ENCODE peak calls at places on chromosomes 6 and 20, in eight cellular contexts. F, I, S, C, R, X, U and K are unnamed samples.
A peak's percentile ranks its signal among the peaks of the same experiment; 100 is the strongest.

GRCh38 chr6:105851181-105851580 is 235.0 kb upstream of the PRDM1 start:
- DNase-seq in F (no peak), I (no peak), S (no peak), C (peak; percentile 24), R (no peak), X (no peak), U (no peak), K (no peak)

GRCh38 chr6:47722178-47722577 is 23.8 kb downstream of the ADGRF4 start:
- DNase-seq in F (no peak), I (no peak), S (no peak), C (no peak), R (no peak), X (no peak), U (no peak), K (peak; percentile 37)

GRCh38 chr20:50552979-50553378 is 42.8 kb downstream of the PTPN1 start:
- DNase-seq in F (no peak), I (no peak), S (no peak), C (no peak), R (no peak), X (no peak), U (no peak), K (no peak)

GRCh38 chr6:124430741-124431140 is 531.5 kb upstream of the RNF217 start:
- DNase-seq in F (no peak), I (no peak), S (no peak), C (no peak), R (no peak), X (no peak), U (no peak), K (no peak)

GRCh38 chr20:59749293-59749680 is 144.9 kb downstream of the PHACTR3 start:
- DNase-seq in F (no peak), I (peak; percentile 86), S (no peak), C (no peak), R (no peak), X (no peak), U (peak; percentile 68), K (no peak)

GRCh38 chr6:141541766-141542324 is 590.9 kb upstream of the GJE1 start:
- DNase-seq in F (no peak), I (peak; percentile 18), S (no peak), C (peak; percentile 49), R (no peak), X (no peak), U (no peak), K (no peak)

GRCh38 chr20:2300420-2300819 is 4.6 kb downstream of the TGM3 start:
- DNase-seq in F (no peak), I (no peak), S (no peak), C (no peak), R (no peak), X (no peak), U (no peak), K (no peak)

GRCh38 chr20:7695622-7696021 is 244.6 kb downstream of the HAO1 start:
- DNase-seq in F (no peak), I (peak; percentile 8), S (no peak), C (peak; percentile 42), R (no peak), X (no peak), U (no peak), K (no peak)

GRCh38 chr20:20160513-20160912 is 108.2 kb downstream of the CFAP61 start:
- DNase-seq in F (no peak), I (no peak), S (no peak), C (no peak), R (no peak), X (no peak), U (no peak), K (no peak)

GRCh38 chr6:2522521-2522920 is 228.2 kb downstream of the MYLK4 start:
- DNase-seq in F (no peak), I (no peak), S (no peak), C (peak; percentile 78), R (no peak), X (no peak), U (peak; percentile 61), K (no peak)

GRCh38 chr20:23225407-23226060 is 125.1 kb upstream of the NXT1 start:
- DNase-seq in F (no peak), I (peak; percentile 97), S (peak; percentile 93), C (peak; percentile 95), R (no peak), X (no peak), U (peak; percentile 43), K (no peak)